ENCODE peak calls at places on chromosome 12, in five cellular contexts. One of them, this sample, is unnamed.

GRCh38 chr12:6016756-6017155 is 71.7 kb upstream of the ANO2 start:
- DNase-seq in germinal center: no peak
- DNase-seq in stomach: no peak
- DNase-seq in 8988T: no peak
- DNase-seq in GM23248: no peak
- DNase-seq in this sample: no peak

GRCh38 chr12:22634883-22635282 is 9.9 kb downstream of the ETNK1 start:
- DNase-seq in germinal center: no peak
- DNase-seq in stomach: no peak
- DNase-seq in 8988T: no peak
- DNase-seq in GM23248: no peak
- DNase-seq in this sample: no peak

GRCh38 chr12:53101931-53102781 is 1.1 kb upstream of the SOAT2 start:
- DNase-seq in germinal center: no peak
- DNase-seq in stomach: no peak
- DNase-seq in 8988T: no peak
- DNase-seq in GM23248: no peak
- DNase-seq in this sample: no peak

GRCh38 chr12:30023186-30023585 is 239.4 kb upstream of the TMTC1 start:
- DNase-seq in germinal center: no peak
- DNase-seq in stomach: no peak
- DNase-seq in 8988T: no peak
- DNase-seq in GM23248: no peak
- DNase-seq in this sample: no peak

GRCh38 chr12:14187966-14188365 is 177.5 kb upstream of the ATF7IP start:
- DNase-seq in germinal center: no peak
- DNase-seq in stomach: no peak
- DNase-seq in 8988T: no peak
- DNase-seq in GM23248: no peak
- DNase-seq in this sample: no peak

GRCh38 chr12:112111931-112112330 is 3.3 kb upstream of the NAA25 start:
- DNase-seq in germinal center: no peak
- DNase-seq in stomach: no peak
- DNase-seq in 8988T: no peak
- DNase-seq in GM23248: no peak
- DNase-seq in this sample: no peak

GRCh38 chr12:13534645-13535398 is 338.3 kb downstream of the EMP1 start:
- DNase-seq in germinal center: peak; percentile 42
- DNase-seq in stomach: peak; percentile 79
- DNase-seq in 8988T: no peak
- DNase-seq in GM23248: peak; percentile 66
- DNase-seq in this sample: no peak

GRCh38 chr12:47280543-47281330 is 201.0 kb upstream of the AMIGO2 start:
- DNase-seq in germinal center: no peak
- DNase-seq in stomach: no peak
- DNase-seq in 8988T: no peak
- DNase-seq in GM23248: no peak
- DNase-seq in this sample: no peak

GRCh38 chr12:128387811-128388422 is 120.9 kb downstream of the TMEM132C start:
- DNase-seq in germinal center: peak; percentile 26
- DNase-seq in stomach: peak; percentile 37
- DNase-seq in 8988T: no peak
- DNase-seq in GM23248: no peak
- DNase-seq in this sample: no peak

GRCh38 chr12:68611094-68611818 is 557 bp downstream of the RAP1B start:
- DNase-seq in germinal center: peak; percentile 50
- DNase-seq in stomach: peak; percentile 68
- DNase-seq in 8988T: no peak
- DNase-seq in GM23248: peak; percentile 84
- DNase-seq in this sample: peak; percentile 12

GRCh38 chr12:113203852-113204760 is 17.2 kb upstream of the TPCN1 start:
- DNase-seq in germinal center: no peak
- DNase-seq in stomach: no peak
- DNase-seq in 8988T: no peak
- DNase-seq in GM23248: no peak
- DNase-seq in this sample: no peak

GRCh38 chr12:25723286-25723685 is 170.2 kb upstream of the LMNTD1 start:
- DNase-seq in germinal center: no peak
- DNase-seq in stomach: no peak
- DNase-seq in 8988T: no peak
- DNase-seq in GM23248: peak; percentile 64
- DNase-seq in this sample: no peak

GRCh38 chr12:23055004-23055403 is 430.0 kb downstream of the ETNK1 start:
- DNase-seq in germinal center: no peak
- DNase-seq in stomach: no peak
- DNase-seq in 8988T: no peak
- DNase-seq in GM23248: peak; percentile 12
- DNase-seq in this sample: no peak

GRCh38 chr12:53653595-53653994 is 22.3 kb downstream of the ATP5MC2 start:
- DNase-seq in germinal center: no peak
- DNase-seq in stomach: no peak
- DNase-seq in 8988T: no peak
- DNase-seq in GM23248: no peak
- DNase-seq in this sample: no peak

GRCh38 chr12:46296822-46297221 is 28.0 kb upstream of the SLC38A1 start:
- DNase-seq in germinal center: no peak
- DNase-seq in stomach: no peak
- DNase-seq in 8988T: no peak
- DNase-seq in GM23248: no peak
- DNase-seq in this sample: no peak

GRCh38 chr12:5166976-5167375 is 123.3 kb downstream of the KCNA5 start:
- DNase-seq in germinal center: no peak
- DNase-seq in stomach: no peak
- DNase-seq in 8988T: no peak
- DNase-seq in GM23248: peak; percentile 88
- DNase-seq in this sample: peak; percentile 17

GRCh38 chr12:19575307-19576243 is 136.3 kb downstream of the AEBP2 start:
- DNase-seq in germinal center: no peak
- DNase-seq in stomach: peak; percentile 39
- DNase-seq in 8988T: peak; percentile 20
- DNase-seq in GM23248: peak; percentile 69
- DNase-seq in this sample: peak; percentile 15

GRCh38 chr12:106130474-106131113 is 8.2 kb downstream of the NUAK1 start:
- DNase-seq in germinal center: no peak
- DNase-seq in stomach: no peak
- DNase-seq in 8988T: no peak
- DNase-seq in GM23248: no peak
- DNase-seq in this sample: no peak

This sample was measured in brain pericyte.